ENCODE peak calls at places on chromosomes 1 and 21, in five cellular contexts. G, D, N, L and A are unnamed samples.

GRCh38 chr1:224544711-224545110 is 71.4 kb upstream of the CNIH3 start:
- DNase-seq in G (no peak), D (no peak), N (no peak), L (no peak), A (no peak)

GRCh38 chr1:20788489-20788795 is 1.3 kb upstream of the HP1BP3 start:
- DNase-seq in G (no peak), D (no peak), N (no peak), L (no peak), A (no peak)

GRCh38 chr1:172185206-172185605 is 235.3 kb upstream of the C1orf105 start:
- DNase-seq in G (no peak), D (no peak), N (no peak), L (no peak), A (peak)

GRCh38 chr1:232501174-232501573 is 128.8 kb downstream of the SIPA1L2 start:
- DNase-seq in G (no peak), D (no peak), N (no peak), L (no peak), A (no peak)

GRCh38 chr1:204134103-204134502 is 17.7 kb downstream of the ETNK2 start:
- DNase-seq in G (no peak), D (no peak), N (no peak), L (no peak), A (no peak)

GRCh38 chr1:59229138-59229537 is 67.8 kb upstream of the FGGY start:
- DNase-seq in G (no peak), D (no peak), N (no peak), L (no peak), A (peak)

GRCh38 chr1:205615789-205616188 is 16.0 kb downstream of the ELK4 start:
- DNase-seq in G (no peak), D (no peak), N (no peak), L (no peak), A (no peak)

GRCh38 chr1:42926870-42927242 is 31.8 kb downstream of the SLC2A1 start:
- DNase-seq in G (no peak), D (no peak), N (no peak), L (no peak), A (no peak)

GRCh38 chr1:147892216-147892615 is 10.4 kb upstream of the GJA8 start:
- DNase-seq in G (no peak), D (no peak), N (no peak), L (no peak), A (no peak)

GRCh38 chr1:181485276-181486097 is 2.2 kb downstream of the CACNA1E start:
- DNase-seq in G (no peak), D (no peak), N (peak), L (peak), A (peak)

GRCh38 chr1:2392071-2392442 is 416 bp downstream of the RER1 start:
- DNase-seq in G (no peak), D (no peak), N (no peak), L (no peak), A (no peak)

GRCh38 chr1:42922687-42923366 is 35.8 kb downstream of the SLC2A1 start:
- DNase-seq in G (peak), D (no peak), N (peak), L (peak), A (peak)

GRCh38 chr1:2821970-2822620 is 20.6 kb upstream of the TTC34 start:
- DNase-seq in G (no peak), D (no peak), N (no peak), L (peak), A (no peak)

GRCh38 chr1:31683997-31684396 is 19.8 kb downstream of the COL16A1 start:
- DNase-seq in G (no peak), D (no peak), N (no peak), L (no peak), A (peak)

GRCh38 chr1:107195476-107195875 is 54.6 kb downstream of the NTNG1 start:
- DNase-seq in G (no peak), D (no peak), N (no peak), L (no peak), A (no peak)

GRCh38 chr1:199113265-199113869 is 474.5 kb downstream of the PTPRC start:
- DNase-seq in G (no peak), D (no peak), N (no peak), L (no peak), A (peak)

GRCh38 chr1:167159782-167160181 is 60.9 kb upstream of the POU2F1 start:
- DNase-seq in G (no peak), D (no peak), N (no peak), L (no peak), A (no peak)

GRCh38 chr1:170881268-170882265 is 53.8 kb upstream of the MROH9 start:
- DNase-seq in G (no peak), D (no peak), N (no peak), L (no peak), A (peak)

GRCh38 chr1:15849775-15850449 is 2.4 kb downstream of the SPEN start:
- DNase-seq in G (no peak), D (no peak), N (no peak), L (no peak), A (no peak)

GRCh38 chr1:110421159-110421777 is 13.8 kb upstream of the LAMTOR5 start:
- DNase-seq in G (no peak), D (no peak), N (peak), L (no peak), A (no peak)

GRCh38 chr1:225882008-225882698 is at the start of gene TMEM63A:
- DNase-seq in G (no peak), D (peak), N (peak), L (peak), A (peak)

GRCh38 chr1:155970531-155971167 is 7.7 kb downstream of the ARHGEF2 start:
- DNase-seq in G (no peak), D (no peak), N (peak), L (peak), A (peak)

GRCh38 chr1:33130297-33130696 is 49.3 kb downstream of the AZIN2 start:
- DNase-seq in G (no peak), D (no peak), N (peak), L (no peak), A (no peak)

GRCh38 chr1:234972411-234973191 is 156.0 kb downstream of the TOMM20 start:
- DNase-seq in G (no peak), D (no peak), N (no peak), L (no peak), A (no peak)

GRCh38 chr1:158810311-158810710 is 20.8 kb upstream of the MNDA start:
- DNase-seq in G (no peak), D (no peak), N (no peak), L (no peak), A (no peak)

GRCh38 chr1:167933779-167934178 is 2.7 kb upstream of the DCAF6 start:
- DNase-seq in G (no peak), D (no peak), N (no peak), L (no peak), A (no peak)

DNA sequence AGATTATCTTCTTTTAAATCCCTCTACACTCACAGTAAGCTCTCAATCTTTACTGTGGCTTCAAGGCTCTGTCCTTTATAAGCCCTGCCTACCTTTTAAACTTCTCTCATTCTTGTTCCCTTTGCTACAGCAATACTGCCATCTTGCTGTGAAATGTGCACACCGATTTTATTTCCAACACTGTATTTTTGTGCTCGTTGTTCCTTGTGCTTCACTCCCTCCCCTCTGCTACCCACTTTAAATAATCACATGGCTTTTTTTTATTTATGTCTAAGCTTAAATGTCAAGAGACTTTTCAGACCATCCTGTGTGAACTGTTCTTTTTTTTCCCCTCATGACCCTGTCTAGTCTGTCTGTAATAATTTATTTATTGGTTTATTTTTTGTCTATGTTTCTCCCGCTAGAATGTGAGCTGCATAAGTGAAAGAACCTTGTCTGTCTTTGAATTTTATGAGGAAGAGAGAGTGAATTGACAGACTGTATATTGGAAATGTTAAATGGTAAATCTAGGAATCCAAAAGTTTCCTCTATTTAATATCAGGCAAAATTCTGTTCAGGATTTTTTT is 45.7 kb downstream of the ABCD3 start:
- DNase-seq in G (peak), D (no peak), N (peak), L (no peak), A (peak)
- TF ChIP-seq CTCF in G (peak), D (peak), N (peak), L (peak), A (peak)

GRCh38 chr21:36229181-36229580 is 72.6 kb downstream of the DOP1B start:
- DNase-seq in G (no peak), D (no peak), N (no peak), L (no peak), A (no peak)
- TF ChIP-seq CTCF in G (no peak), D (no peak), N (no peak), L (no peak), A (no peak)

DNA sequence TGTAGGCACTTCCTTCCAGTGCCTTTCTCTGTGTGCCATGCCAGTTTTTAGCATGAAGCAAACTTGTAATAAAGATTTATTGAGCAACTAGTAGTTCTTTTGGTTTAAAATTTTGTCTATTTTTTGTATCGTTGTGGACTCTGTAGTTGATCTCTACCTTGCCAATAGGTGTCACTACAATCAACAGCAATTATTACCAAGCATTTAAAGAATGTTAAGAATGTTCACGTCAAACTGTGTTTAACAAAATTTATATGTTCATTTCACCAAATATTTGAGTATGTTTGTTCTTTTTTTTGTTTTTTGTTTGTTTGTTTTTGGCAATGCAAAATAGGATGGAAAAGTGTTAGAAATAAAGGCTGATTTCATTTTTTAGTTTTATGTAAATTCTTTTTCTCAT is 208.1 kb downstream of the PATJ start:
- DNase-seq in G (no peak), D (no peak), N (peak), L (no peak), A (no peak)
- TF ChIP-seq CTCF in G (no peak), D (no peak), N (peak), L (no peak), A (no peak)

DNA sequence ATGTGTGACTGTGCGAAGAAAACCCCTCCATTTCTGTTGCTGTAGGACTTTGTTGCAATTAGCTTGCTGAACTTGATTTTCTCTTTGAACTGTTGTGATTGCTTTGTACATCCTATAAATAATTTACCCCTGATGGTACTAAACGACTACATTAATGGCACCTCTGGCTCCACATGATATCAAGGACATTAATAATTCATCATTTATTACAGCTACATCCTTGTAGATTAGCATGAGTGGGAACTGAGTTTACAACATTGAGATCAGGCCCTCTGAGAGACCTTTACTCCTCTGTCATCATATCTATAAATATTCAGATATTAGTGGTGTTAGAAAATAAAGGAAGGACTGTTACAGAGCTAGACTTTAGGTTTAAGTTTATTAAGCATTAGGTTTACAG is 13.6 kb downstream of the LRIG2 start:
- DNase-seq in G (no peak), D (no peak), N (no peak), L (no peak), A (no peak)
- TF ChIP-seq CTCF in G (no peak), D (no peak), N (no peak), L (no peak), A (no peak)

DNA sequence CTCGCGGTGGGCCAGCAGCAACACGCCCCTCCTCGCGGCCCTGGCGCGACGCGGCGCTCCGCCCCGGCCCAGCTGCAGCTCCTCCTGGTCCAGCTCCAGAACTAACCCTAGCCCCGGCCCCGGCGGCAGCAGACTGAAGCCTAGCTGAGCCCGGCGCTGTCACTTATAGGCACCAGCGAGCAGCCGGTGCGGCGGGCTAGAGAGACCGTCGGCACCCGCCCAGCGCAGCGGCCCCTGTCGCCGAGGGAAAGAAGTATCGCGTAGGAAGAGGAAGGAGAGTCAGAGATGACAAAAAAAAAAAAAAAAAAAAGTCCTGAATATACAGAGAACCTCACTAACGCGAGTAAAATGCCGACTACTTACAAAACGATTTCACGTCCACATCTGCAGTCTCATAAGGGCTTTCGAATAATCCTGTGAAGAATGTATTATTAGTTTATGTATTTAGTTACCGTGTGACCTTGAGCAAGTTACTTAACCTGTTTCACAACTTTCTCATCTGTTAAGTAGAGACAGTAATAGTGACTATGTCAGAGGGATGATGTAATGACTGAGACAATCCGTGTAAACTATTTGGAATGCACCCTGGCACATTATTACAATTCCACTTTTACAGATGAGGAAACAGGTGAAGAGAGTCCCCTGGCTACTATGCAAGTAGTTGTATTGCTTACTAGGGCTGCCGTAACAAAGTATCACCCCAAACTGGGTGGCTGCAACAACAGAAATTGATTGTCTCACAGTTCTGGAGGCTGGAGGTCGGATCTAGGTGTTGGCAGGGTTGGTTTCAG is at the start of gene SLC9A1:
- DNase-seq in G (peak), D (peak), N (peak), L (peak), A (peak)
- TF ChIP-seq CTCF in G (peak), D (peak), N (peak), L (peak), A (peak)

GRCh38 chr1:45686081-45687013 is at the start of gene GPBP1L1:
- DNase-seq in G (peak), D (peak), N (peak), L (peak), A (peak)

GRCh38 chr1:45684402-45684801 is 1.9 kb downstream of the GPBP1L1 start:
- DNase-seq in G (no peak), D (no peak), N (no peak), L (no peak), A (no peak)

GRCh38 chr1:45685308-45686080 is 839 bp downstream of the GPBP1L1 start:
- DNase-seq in G (no peak), D (no peak), N (no peak), L (peak), A (no peak)

GRCh38 chr1:45687014-45687752 is 798 bp upstream of the TMEM69 start:
- DNase-seq in G (peak), D (peak), N (peak), L (peak), A (peak)

DNA sequence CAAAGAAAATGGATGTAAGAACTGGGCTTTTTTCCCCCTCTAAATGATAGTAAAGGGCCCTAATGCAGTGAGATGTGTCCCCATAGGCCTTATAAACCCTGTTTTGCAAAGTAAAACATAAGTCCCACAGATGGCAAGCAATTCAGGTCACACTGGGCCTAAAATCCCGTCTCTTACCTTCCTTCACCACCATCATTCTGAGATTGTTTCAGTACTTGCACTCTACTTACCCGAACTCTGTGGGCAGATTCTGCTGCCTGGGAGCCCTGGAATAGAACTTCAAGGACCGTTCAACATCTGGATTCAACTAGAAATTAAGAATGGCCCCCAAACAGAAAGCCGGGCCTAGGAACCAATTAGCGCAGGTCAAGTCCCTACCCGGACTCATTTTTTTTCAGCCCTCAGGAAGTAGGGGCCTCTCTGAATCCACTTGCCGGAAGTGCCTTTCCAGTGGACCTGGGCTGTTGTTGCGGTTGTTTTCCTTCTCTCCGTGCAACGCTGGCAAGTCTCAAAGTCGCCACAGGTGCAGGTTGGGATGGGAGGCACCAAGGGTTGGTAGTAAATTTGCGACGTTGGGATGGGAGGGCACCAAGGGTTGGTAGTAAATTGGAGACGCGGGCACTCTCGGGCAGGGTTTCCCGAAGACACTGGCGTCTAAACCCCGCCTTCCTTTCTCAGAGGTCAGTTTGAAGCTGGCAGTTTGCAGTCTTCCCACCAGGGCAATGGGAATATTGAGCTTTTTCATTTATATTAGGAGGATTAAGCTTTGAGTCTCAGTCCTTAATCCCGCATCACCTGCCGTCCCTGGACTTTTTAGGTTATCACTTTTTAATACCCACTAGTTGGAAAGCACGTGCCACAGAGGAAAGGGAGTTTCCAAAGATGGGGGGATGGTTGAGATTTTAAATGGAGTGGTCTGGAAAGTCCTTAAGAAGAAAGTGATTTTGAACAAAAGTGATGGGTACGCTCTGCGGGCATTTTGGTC is at the start of gene TMEM69:
- DNase-seq in G (no peak), D (peak), N (peak), L (peak), A (peak)
- TF ChIP-seq CTCF in G (peak), D (peak), N (no peak), L (no peak), A (no peak)

GRCh38 chr1:203036537-203036936 is 10.2 kb downstream of the PPFIA4 start:
- DNase-seq in G (no peak), D (no peak), N (no peak), L (peak), A (no peak)

GRCh38 chr1:203039609-203040517 is 13.6 kb downstream of the PPFIA4 start:
- DNase-seq in G (no peak), D (no peak), N (no peak), L (no peak), A (no peak)

GRCh38 chr1:203038891-203039608 is 12.8 kb downstream of the PPFIA4 start:
- DNase-seq in G (no peak), D (no peak), N (peak), L (peak), A (peak)

GRCh38 chr1:203037509-203038190 is 11.4 kb downstream of the PPFIA4 start:
- DNase-seq in G (no peak), D (no peak), N (no peak), L (peak), A (no peak)

DNA sequence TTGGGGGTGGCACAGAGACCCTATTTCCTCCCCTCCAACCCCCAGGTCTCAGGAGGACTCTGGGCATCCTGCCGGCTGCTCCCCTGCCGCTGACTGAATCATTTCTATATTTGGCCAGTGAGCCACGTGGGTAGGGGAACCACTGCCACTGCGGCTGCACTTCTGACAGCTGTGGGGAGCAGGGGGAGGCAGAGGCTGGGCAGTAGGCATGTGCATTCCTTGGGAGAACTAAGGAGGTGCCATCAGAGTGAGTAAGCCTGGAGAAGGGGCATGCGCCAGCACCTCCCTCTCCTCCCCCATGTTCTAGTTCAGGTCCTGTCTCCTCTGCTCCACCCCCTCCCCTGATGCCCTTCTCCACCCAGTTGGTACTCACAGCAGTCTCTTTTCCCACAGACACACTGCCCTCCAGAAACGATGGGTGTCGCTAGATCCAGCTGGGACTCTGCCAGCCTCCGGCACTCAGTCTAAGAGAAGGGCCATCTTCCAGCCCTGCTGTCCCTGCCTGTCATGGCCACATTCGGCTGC is 12.0 kb downstream of the PPFIA4 start:
- DNase-seq in G (no peak), D (no peak), N (peak), L (peak), A (no peak)
- TF ChIP-seq CTCF in G (no peak), D (no peak), N (no peak), L (no peak), A (no peak)